ENCODE peak calls at places on chromosomes 7 and 10, in four cellular contexts. K is K562, D is GM12878, J is HepG2. R is an unnamed sample.
A peak's percentile ranks its signal among the peaks of the same experiment; 100 is the strongest.

GRCh38 chr10:5615263-5615820 is 51.1 kb downstream of the ASB13 start:
- DNase-seq in J (peak; percentile 45), D (no peak), K (no peak), R (no peak)

GRCh38 chr7:44277851-44278250 is 47.5 kb downstream of the CAMK2B start:
- DNase-seq in J (no peak), K (no peak), D (no peak), R (no peak)

GRCh38 chr7:21030237-21030636 is 243.6 kb upstream of the SP8 start:
- DNase-seq in D (no peak), J (no peak), K (no peak), R (peak; percentile 37)

GRCh38 chr7:69782917-69783684 is 184.8 kb downstream of the AUTS2 start:
- DNase-seq in D (no peak), J (no peak), K (no peak), R (no peak)

GRCh38 chr10:35388682-35389081 is 52.4 kb downstream of the CCNY start:
- DNase-seq in D (no peak), J (no peak), K (no peak), R (no peak)

GRCh38 chr7:44576228-44576627 is 2.5 kb upstream of the DDX56 start:
- DNase-seq in K (no peak), J (no peak), D (no peak), R (no peak)

GRCh38 chr7:48171190-48171589 is at the start of gene ABCA13:
- DNase-seq in K (no peak), D (no peak), J (no peak), R (no peak)

GRCh38 chr7:164882-165660 is 27.3 kb upstream of the FAM20C start:
- DNase-seq in D (no peak), J (no peak), K (no peak), R (no peak)

GRCh38 chr7:159049266-159050025 is 95.2 kb downstream of the VIPR2 start:
- DNase-seq in D (no peak), K (no peak), J (no peak), R (no peak)

GRCh38 chr7:95246935-95247370 is 77.4 kb downstream of the PON1 start:
- DNase-seq in J (peak; percentile 54), K (peak; percentile 27), D (peak; percentile 5), R (peak; percentile 40)

GRCh38 chr7:16609842-16610450 is 35.6 kb downstream of the ANKMY2 start:
- DNase-seq in D (no peak), K (no peak), J (peak; percentile 30), R (no peak)

GRCh38 chr10:88107296-88107695 is 243.9 kb downstream of the PTEN start:
- DNase-seq in D (no peak), K (no peak), J (no peak), R (no peak)

GRCh38 chr7:23967949-23968599 is 258.1 kb downstream of the STK31 start:
- DNase-seq in D (no peak), J (no peak), K (no peak), R (no peak)

GRCh38 chr7:46449743-46450142 is 528.7 kb upstream of the IGFBP3 start:
- DNase-seq in J (no peak), K (no peak), D (no peak), R (no peak)

GRCh38 chr7:128105228-128106022 is 74.2 kb upstream of the LRRC4 start:
- DNase-seq in D (no peak), K (no peak), J (no peak), R (no peak)

GRCh38 chr10:14562615-14563214 is 212.0 kb downstream of the FAM107B start:
- DNase-seq in J (no peak), K (no peak), D (no peak), R (no peak)

GRCh38 chr10:30464675-30465074 is 30.7 kb downstream of the MAP3K8 start:
- DNase-seq in J (no peak), D (no peak), K (no peak), R (no peak)

GRCh38 chr7:13240349-13240748 is 552.9 kb downstream of the ARL4A start:
- DNase-seq in D (no peak), K (no peak), J (no peak), R (no peak)

GRCh38 chr7:140678816-140679130 is 6.0 kb downstream of the ADCK2 start:
- DNase-seq in D (no peak), K (no peak), J (no peak), R (no peak)
- TF ChIP-seq NR2C2 in D (no peak), K (no peak), J (no peak), R (no peak)

GRCh38 chr10:86545097-86545496 is 23.5 kb upstream of the WAPL start:
- DNase-seq in K (no peak), J (no peak), D (no peak), R (no peak)
- TF ChIP-seq NR2C2 in K (no peak), J (no peak), D (no peak), R (no peak)

GRCh38 chr7:114931656-114932011 is 9.7 kb downstream of the MDFIC start:
- DNase-seq in J (no peak), D (no peak), K (no peak), R (no peak)
- TF ChIP-seq NR2C2 in J (no peak), D (no peak), K (no peak), R (no peak)

DNA sequence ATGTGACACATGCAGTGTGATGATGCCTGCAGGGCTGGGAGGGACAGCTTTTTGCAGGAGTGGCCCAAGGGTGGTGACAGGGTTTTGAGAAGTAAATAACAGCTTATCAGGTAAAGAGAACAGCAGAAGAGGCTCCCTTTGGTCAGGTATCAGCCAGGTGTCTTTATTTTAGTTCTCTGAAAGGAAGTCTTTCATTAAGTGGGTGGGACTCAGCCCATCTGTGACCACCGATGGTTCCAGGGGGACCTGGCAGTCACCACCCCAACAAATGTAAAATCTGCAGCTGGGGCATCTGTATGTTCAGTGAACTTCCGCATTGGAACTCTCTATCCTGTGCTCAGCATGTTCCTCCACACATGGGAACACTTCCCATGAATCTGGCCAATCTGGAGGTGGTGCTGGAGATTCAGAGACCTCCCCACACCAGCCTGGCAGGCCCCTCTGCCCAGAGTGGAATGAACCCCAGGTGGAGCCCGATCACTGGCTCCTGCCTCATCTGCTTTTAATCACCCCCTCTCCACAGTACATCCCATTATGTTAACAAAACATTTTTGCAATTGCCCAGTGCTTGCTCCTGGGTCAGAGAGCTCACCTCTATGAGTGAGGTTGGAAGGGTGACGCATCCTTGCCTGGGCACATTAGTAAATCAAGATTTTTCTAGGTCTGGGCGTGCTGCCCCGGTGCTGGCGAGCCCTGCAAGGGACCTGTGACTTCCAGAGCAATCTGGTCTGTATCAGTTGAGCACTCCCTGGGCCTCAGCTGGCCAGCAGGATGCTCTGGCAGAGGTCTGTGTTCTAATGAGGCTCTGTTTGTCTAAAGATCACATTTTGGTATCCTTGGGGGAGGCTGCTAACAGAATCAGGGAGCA is 140.4 kb upstream of the GDF10 start:
- DNase-seq in J (no peak), K (no peak), D (no peak), R (no peak)
- TF ChIP-seq NR2C2 in J (no peak), K (no peak), D (no peak), R (no peak)

GRCh38 chr7:81721428-81721827 is 48.4 kb downstream of the HGF start:
- DNase-seq in J (no peak), K (no peak), D (no peak), R (no peak)
- TF ChIP-seq NR2C2 in J (no peak), K (no peak), D (no peak), R (no peak)